ENCODE peak calls at places on chromosome 16, in five cellular contexts. T, H, N, L and G are unnamed samples.
A peak's percentile ranks its signal among the peaks of the same experiment; 100 is the strongest.

GRCh38 chr16:14501331-14502255 is 128.5 kb downstream of the PARN start:
- DNase-seq in H (peak; percentile 64), L (peak; percentile 97), N (no peak), T (peak; percentile 94), G (no peak)

GRCh38 chr16:78005881-78006280 is 16.5 kb upstream of the CLEC3A start:
- DNase-seq in H (peak; percentile 4), N (no peak), L (no peak), T (no peak), G (no peak)

GRCh38 chr16:29000019-29000418 is 15.2 kb downstream of the LAT start:
- DNase-seq in N (no peak), T (no peak), L (no peak), H (no peak), G (no peak)

GRCh38 chr16:72939247-72939646 is 108.7 kb downstream of the ZFHX3 start:
- DNase-seq in T (peak; percentile 79), N (no peak), L (peak; percentile 76), H (no peak), G (no peak)

GRCh38 chr16:54444851-54445523 is 158.4 kb upstream of the IRX3 start:
- DNase-seq in L (peak; percentile 24), N (no peak), T (no peak), H (no peak), G (no peak)

GRCh38 chr16:51982715-51983680 is 563.9 kb downstream of the TOX3 start:
- DNase-seq in N (no peak), T (peak; percentile 78), H (peak; percentile 85), L (peak; percentile 71), G (peak; percentile 52)

GRCh38 chr16:70250748-70251650 is 741 bp downstream of the EXOSC6 start:
- DNase-seq in T (peak; percentile 35), H (peak; percentile 69), L (peak; percentile 44), N (no peak), G (no peak)

GRCh38 chr16:11312718-11313492 is 31.8 kb upstream of the PRM1 start:
- DNase-seq in T (peak; percentile 78), L (peak; percentile 77), N (no peak), H (no peak), G (no peak)

GRCh38 chr16:2026461-2027023 is at the start of gene NHERF2:
- DNase-seq in N (no peak), L (no peak), T (no peak), H (peak; percentile 61), G (no peak)

DNA sequence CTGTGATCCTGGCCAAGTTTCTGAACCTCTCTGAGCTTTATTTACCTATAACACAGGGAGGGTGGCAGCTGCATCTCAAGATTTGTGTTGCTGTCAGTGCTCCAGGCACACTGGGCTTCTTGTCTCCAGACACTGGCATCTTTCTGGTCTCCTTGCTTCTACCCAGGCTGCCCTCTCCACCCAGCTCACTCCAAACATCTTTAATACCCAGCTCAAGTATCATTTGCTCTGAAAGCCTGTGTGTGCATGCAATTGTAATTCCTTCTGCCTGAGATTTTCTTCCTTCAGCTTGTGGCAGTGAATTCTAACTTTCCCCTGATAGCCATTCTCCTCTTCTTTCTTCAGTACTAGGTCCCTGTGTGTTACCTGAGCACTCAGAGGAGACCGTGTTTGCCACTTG is 50.7 kb upstream of the USP7 start:
- DNase-seq in N (no peak), L (no peak), T (no peak), H (no peak), G (no peak)
- H3K4me3 ChIP-seq in N (no peak overlapping the region), L (no peak overlapping the region), T (no peak overlapping the region), H (no peak overlapping the region), G (no peak overlapping the region)

GRCh38 chr16:89316701-89317100 is 99.2 kb downstream of the ZNF778 start:
- DNase-seq in L (no peak), H (no peak), N (no peak), T (no peak), G (no peak)
- H3K4me3 ChIP-seq in L (no peak overlapping the region), H (no peak overlapping the region), N (no peak overlapping the region), T (no peak overlapping the region), G (no peak overlapping the region)

GRCh38 chr16:58127033-58127556 is 2.1 kb downstream of the CFAP20 start:
- DNase-seq in N (no peak), T (peak; percentile 43), H (peak; percentile 34), L (peak; percentile 71), G (no peak)
- H3K4me3 ChIP-seq in N (peak overlapping the region; percentile 96), T (peak overlapping the region; percentile 38), H (peak overlapping the region; percentile 56), L (peak overlapping the region; percentile 90), G (no peak overlapping the region)

DNA sequence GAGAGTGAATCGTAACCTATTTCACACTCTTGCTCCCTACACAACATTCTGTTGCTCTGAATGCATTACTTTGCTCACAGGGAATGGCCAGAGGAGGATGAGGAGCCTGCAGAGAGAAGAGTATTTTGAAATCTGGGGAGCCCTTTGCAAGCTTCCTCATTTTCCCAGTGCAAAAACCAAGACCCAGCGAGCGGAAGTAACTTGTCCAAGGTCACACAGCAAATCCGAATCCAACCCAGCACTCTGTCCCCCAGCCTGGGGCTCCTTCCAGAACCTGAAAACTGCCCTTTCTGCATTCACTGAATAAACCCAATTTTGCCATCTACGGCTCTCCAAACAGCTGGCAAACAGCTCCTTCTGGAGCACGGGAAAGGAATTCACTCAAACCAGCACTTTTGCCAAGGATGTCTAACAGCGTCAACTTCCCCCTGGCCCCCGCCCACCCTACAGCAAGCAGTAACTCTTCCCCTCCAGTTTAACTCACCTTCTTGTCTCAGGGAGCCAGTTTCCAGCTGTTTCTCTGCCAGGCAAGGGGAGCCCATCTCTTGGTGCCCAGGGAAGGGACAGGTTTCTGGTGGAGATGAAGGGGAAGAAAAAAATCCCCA is 524 bp downstream of the KCNG4 start:
- DNase-seq in N (no peak), H (no peak), T (peak; percentile 4), L (peak; percentile 11), G (no peak)
- H3K4me3 ChIP-seq in N (no peak overlapping the region), H (no peak overlapping the region), T (no peak overlapping the region), L (no peak overlapping the region), G (no peak overlapping the region)

GRCh38 chr16:75219838-75220237 is 1.1 kb downstream of the CTRB1 start:
- DNase-seq in T (no peak), N (no peak), L (no peak), H (no peak), G (no peak)
- H3K4me3 ChIP-seq in T (no peak overlapping the region), N (no peak overlapping the region), L (no peak overlapping the region), H (no peak overlapping the region), G (no peak overlapping the region)

GRCh38 chr16:89924298-89924924 is 1.3 kb downstream of the TUBB3 start:
- DNase-seq in N (no peak), T (peak; percentile 44), L (peak; percentile 43), H (peak; percentile 68), G (no peak)

GRCh38 chr16:89922477-89922883 is 662 bp upstream of the TUBB3 start:
- DNase-seq in L (peak; percentile 90), N (no peak), H (peak; percentile 30), T (peak; percentile 91), G (no peak)

GRCh38 chr16:89922884-89923639 is at the start of gene TUBB3:
- DNase-seq in T (peak; percentile 77), L (peak; percentile 79), N (no peak), H (peak; percentile 87), G (no peak)

GRCh38 chr16:89924925-89925307 is 1.8 kb downstream of the TUBB3 start:
- DNase-seq in H (no peak), L (no peak), N (no peak), T (no peak), G (no peak)

GRCh38 chr16:89923640-89924297 is 627 bp downstream of the TUBB3 start:
- DNase-seq in H (no peak), N (no peak), L (no peak), T (no peak), G (no peak)
- H3K4me3 ChIP-seq in H (peak overlapping the region; percentile 64), N (peak overlapping the region; percentile 71), L (peak overlapping the region; percentile 73), T (peak overlapping the region; percentile 83), G (peak overlapping the region; percentile 39)

DNA sequence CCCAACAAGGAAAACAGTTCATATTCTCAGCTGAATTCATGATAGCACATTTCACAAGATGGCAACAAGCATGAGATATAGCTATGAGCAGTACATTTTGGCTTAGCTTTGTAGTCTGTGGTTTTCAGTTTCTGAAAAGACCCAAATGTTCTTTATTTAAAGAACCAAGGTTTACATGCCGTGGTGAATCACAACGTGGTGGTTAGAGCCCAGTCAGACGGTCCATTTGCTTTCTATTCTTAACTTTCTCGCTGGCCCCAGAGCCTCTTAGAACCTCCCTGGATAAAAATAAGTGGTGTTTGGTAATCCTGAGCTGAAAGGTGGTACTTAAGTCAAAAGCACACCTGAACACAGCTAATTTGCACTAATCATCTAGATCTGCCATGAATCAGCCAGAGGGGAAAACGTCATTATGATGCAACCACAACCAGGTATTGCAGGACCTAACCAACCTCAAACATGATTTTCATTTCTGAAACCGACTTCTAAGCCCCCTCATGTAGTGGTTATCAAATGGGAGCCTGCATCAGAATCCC is 18.6 kb upstream of the HAPSTR1 start:
- DNase-seq in N (no peak), T (peak; percentile 96), L (peak; percentile 91), H (no peak), G (no peak)
- H3K4me3 ChIP-seq in N (no peak overlapping the region), T (no peak overlapping the region), L (no peak overlapping the region), H (no peak overlapping the region), G (no peak overlapping the region)

DNA sequence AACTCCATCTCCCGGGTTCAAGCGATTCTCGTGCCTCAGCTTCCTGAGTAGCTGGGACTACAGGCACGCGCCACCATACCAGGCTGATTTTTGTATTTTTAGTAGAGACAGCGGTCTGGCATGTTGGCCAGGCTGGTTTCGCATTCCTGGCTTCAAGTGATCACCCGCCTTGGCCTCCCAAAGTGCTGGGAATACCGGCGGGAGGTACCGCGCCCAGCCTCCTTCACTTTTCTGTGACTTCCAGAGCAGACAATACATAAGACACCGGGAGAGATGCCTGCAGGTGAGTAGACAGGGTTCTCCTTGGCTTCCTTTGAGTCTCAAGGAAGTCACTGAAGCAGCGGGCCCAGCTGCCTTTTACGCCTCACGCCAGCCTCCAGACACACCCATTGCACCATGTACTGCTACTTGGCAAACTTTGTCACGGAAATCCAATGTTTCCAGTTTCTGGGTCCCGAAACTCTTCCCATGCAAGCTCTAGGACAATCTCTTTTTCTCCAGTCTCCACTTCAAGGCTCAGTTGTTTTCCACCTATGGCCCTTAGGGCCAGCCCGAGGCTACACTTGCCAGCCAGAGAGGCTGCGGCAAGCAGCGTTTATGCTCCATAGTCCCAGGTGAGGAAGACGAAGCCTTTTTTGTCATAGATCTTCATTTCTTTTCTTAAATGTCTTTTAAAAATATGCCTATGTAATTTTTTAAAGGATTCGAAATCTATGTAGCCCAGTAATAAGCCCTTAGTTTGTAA is 886 bp upstream of the OR1F1 start:
- DNase-seq in T (no peak), H (no peak), L (no peak), N (no peak), G (no peak)
- H3K4me3 ChIP-seq in T (no peak overlapping the region), H (no peak overlapping the region), L (no peak overlapping the region), N (no peak overlapping the region), G (no peak overlapping the region)

DNA sequence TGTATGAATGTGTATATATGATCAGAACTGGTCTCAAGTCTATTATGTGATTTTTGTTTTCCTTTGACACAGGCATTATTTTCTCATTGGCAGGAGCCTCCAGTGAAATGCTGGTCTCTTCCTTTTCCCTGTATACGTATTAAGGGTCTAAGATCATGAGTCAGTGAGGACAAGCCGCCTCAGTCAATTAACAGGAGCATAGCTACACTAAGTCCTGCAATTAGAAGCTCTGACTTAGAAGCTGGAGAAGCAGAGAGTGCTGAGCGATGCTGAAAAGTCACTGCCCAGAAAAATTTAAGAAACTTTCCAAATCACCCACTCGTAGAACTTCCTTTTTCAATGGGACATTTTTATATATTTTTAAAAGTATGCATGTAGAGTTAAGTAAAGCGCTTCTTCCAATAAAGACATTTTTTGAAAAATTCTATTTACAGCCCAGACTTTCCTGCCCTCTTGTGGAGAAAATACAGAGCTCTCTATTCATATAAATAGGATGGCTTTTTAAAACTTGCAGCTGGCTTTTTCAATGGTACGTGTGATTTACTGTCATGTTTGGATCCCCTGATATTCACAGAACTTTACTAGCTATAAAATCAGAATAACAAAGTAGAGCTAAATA is 70.1 kb upstream of the PSMD7 start:
- DNase-seq in H (peak; percentile 8), L (peak; percentile 3), N (no peak), T (peak; percentile 31), G (no peak)
- H3K4me3 ChIP-seq in H (no peak overlapping the region), L (no peak overlapping the region), N (no peak overlapping the region), T (no peak overlapping the region), G (no peak overlapping the region)